ENCODE peak calls at places on chromosomes 16 and 17, in eight cellular contexts. W is OCI-LY7; P is stimulated activated CD8-positive, alpha-beta memory T cell treated with anti-CD3 and anti-CD28 coated beads, Interleukin-4, amount 100 ng/mL, for 1 hour; E is fibroblast of the aortic adventitia; Q is stromal cell of bone marrow; L is non-pigmented ciliary epithelial cell; K is NCI-H1436 treated with DMSO at 0.1 percent for 48 hours; B is NCI-H1417 treated with DMSO at 0.1 percent for 48 hours. G is an unnamed sample.

GRCh38 chr16:68715471-68715870 is 21.6 kb upstream of the CDH1 start:
- DNase-seq in E (no peak), B (no peak), P (no peak), Q (no peak), K (no peak), L (no peak), W (no peak), G (no peak)

GRCh38 chr17:71084219-71084618 is 914.9 kb downstream of the KCNJ2 start:
- DNase-seq in L (no peak), E (peak; percentile 24), W (peak; percentile 32), Q (peak; percentile 11), B (no peak), K (no peak), P (no peak), G (peak; percentile 16)

GRCh38 chr16:88342491-88342890 is 40.3 kb upstream of the ZNF469 start:
- DNase-seq in Q (no peak), E (no peak), K (no peak), W (no peak), B (no peak), L (no peak), P (no peak), G (no peak)

GRCh38 chr16:26709175-26709574 is 357.6 kb upstream of the C16orf82 start:
- DNase-seq in W (peak; percentile 83), K (no peak), B (no peak), E (no peak), P (no peak), L (no peak), Q (no peak), G (no peak)

GRCh38 chr16:56038564-56039098 is 152.7 kb upstream of the GNAO1 start:
- DNase-seq in P (no peak), K (no peak), Q (no peak), W (no peak), B (no peak), E (no peak), L (no peak), G (no peak)

GRCh38 chr17:65973237-65973636 is 218.7 kb downstream of the CEP112 start:
- DNase-seq in P (no peak), L (no peak), W (no peak), B (no peak), K (no peak), Q (no peak), E (peak; percentile 27), G (no peak)

GRCh38 chr17:61412860-61413653 is 13.4 kb downstream of the TBX2 start:
- DNase-seq in B (no peak), K (no peak), Q (no peak), P (no peak), L (no peak), W (no peak), E (no peak), G (no peak)

GRCh38 chr17:49557204-49558024 is 18.3 kb upstream of the NXPH3 start:
- DNase-seq in Q (no peak), L (no peak), E (peak; percentile 50), P (no peak), B (no peak), W (peak; percentile 65), K (no peak), G (peak; percentile 31)

GRCh38 chr16:54538241-54538640 is 251.7 kb upstream of the IRX3 start:
- DNase-seq in L (no peak), K (peak; percentile 4), Q (no peak), P (no peak), B (peak; percentile 24), W (no peak), E (peak; percentile 17), G (peak; percentile 20)

GRCh38 chr17:65583921-65584603 is 22.6 kb upstream of the AXIN2 start:
- DNase-seq in Q (no peak), B (no peak), K (no peak), P (no peak), L (no peak), W (no peak), E (no peak), G (no peak)

GRCh38 chr17:58811301-58811700 is 55.6 kb downstream of the PPM1E start:
- DNase-seq in P (no peak), E (no peak), L (no peak), W (no peak), K (no peak), B (no peak), Q (no peak), G (no peak)